ENCODE peak calls at places on chromosomes 16 and 17, in seven cellular contexts. Q, P, Y, V, Z, U and I are unnamed samples.

GRCh38 chr16:24309222-24309905 is 53.2 kb downstream of the CACNG3 start:
- DNase-seq in Q (no peak), P (no peak), Y (no peak), V (peak; percentile 79), Z (peak; percentile 77), U (peak; percentile 44), I (no peak)

GRCh38 chr16:89002851-89003830 is 26.1 kb upstream of the CBFA2T3 start:
- DNase-seq in Q (no peak), P (no peak), Y (no peak), V (peak; percentile 43), Z (no peak), U (no peak), I (no peak)

GRCh38 chr16:30561212-30561816 is 3.1 kb upstream of the ZNF764 start:
- DNase-seq in Q (peak; percentile 60), P (no peak), Y (no peak), V (no peak), Z (no peak), U (no peak), I (no peak)

GRCh38 chr17:1006054-1006453 is 9.1 kb downstream of the TIMM22 start:
- DNase-seq in Q (no peak), P (no peak), Y (no peak), V (no peak), Z (no peak), U (no peak), I (no peak)

GRCh38 chr17:10295728-10296343 is 77.0 kb downstream of the MYH13 start:
- DNase-seq in Q (peak; percentile 48), P (no peak), Y (peak; percentile 37), V (no peak), Z (peak; percentile 61), U (peak; percentile 2), I (no peak)

GRCh38 chr17:8692916-8693315 is 51.7 kb downstream of the CCDC42 start:
- DNase-seq in Q (no peak), P (no peak), Y (no peak), V (no peak), Z (peak; percentile 52), U (no peak), I (no peak)

GRCh38 chr16:49776085-49776501 is 79.8 kb downstream of the ZNF423 start:
- DNase-seq in Q (peak; percentile 65), P (no peak), Y (peak; percentile 40), V (peak; percentile 93), Z (no peak), U (no peak), I (no peak)

GRCh38 chr17:75693500-75694481 is 26.7 kb downstream of the SAP30BP start:
- DNase-seq in Q (peak; percentile 95), P (no peak), Y (peak; percentile 82), V (peak; percentile 98), Z (peak; percentile 99), U (peak; percentile 93), I (peak; percentile 87)

GRCh38 chr17:17626151-17626805 is 34.8 kb upstream of the PEMT start:
- DNase-seq in Q (peak; percentile 13), P (no peak), Y (no peak), V (no peak), Z (no peak), U (no peak), I (no peak)

GRCh38 chr17:75588546-75589016 is 981 bp downstream of the MYO15B start:
- DNase-seq in Q (peak; percentile 56), P (peak; percentile 20), Y (no peak), V (no peak), Z (no peak), U (no peak), I (peak; percentile 32)

GRCh38 chr17:17456251-17456650 is 20.5 kb upstream of the MED9 start:
- DNase-seq in Q (no peak), P (no peak), Y (no peak), V (no peak), Z (no peak), U (no peak), I (no peak)

GRCh38 chr16:11361751-11362742 is 16.8 kb downstream of the RMI2 start:
- DNase-seq in Q (no peak), P (peak; percentile 15), Y (no peak), V (no peak), Z (peak; percentile 41), U (no peak), I (no peak)

GRCh38 chr17:50903604-50904521 is 37.7 kb upstream of the TOB1 start:
- DNase-seq in Q (no peak), P (no peak), Y (no peak), V (no peak), Z (peak; percentile 80), U (peak; percentile 84), I (no peak)

GRCh38 chr17:78101542-78101941 is 27.0 kb downstream of the TMC6 start:
- DNase-seq in Q (no peak), P (no peak), Y (no peak), V (no peak), Z (no peak), U (no peak), I (no peak)

GRCh38 chr16:69823831-69824563 is 61.9 kb downstream of the WWP2 start:
- DNase-seq in Q (peak; percentile 74), P (no peak), Y (peak; percentile 57), V (no peak), Z (no peak), U (no peak), I (no peak)

GRCh38 chr17:48542956-48543853 is 1.7 kb downstream of the HOXB2 start:
- DNase-seq in Q (no peak), P (peak; percentile 36), Y (peak; percentile 47), V (peak; percentile 74), Z (peak; percentile 45), U (peak; percentile 70), I (peak; percentile 33)

DNA sequence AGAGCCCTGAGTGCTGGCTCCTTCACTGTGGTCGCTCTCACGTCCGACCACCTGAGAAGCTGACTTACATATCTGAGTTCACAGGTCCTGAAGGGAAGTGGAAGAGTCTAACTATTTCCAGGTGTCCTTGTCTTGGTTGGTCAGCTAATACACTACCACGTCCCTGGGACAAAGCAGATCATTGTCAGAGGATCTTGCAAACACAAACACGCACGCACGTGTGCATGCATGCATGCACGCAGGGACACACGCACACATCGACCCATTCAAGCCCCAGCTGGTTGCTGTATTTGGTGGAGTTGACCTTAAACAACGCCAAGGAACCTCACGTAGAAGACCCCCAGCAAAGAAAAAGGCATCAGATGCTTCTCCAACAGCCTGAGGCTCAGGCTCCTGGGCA is 95.9 kb downstream of the TBC1D16 start:
- DNase-seq in Q (peak; percentile 11), P (no peak), Y (no peak), V (no peak), Z (no peak), U (no peak), I (no peak)
- H3K36me3 ChIP-seq in Q (peaks cover 31% of the 10 kb centered on the region), P (no peaks in the 10 kb centered on the region), Y (peaks cover 28% of the 10 kb centered on the region), V (peaks cover 24% of the 10 kb centered on the region), Z (no peaks in the 10 kb centered on the region), U (no peaks in the 10 kb centered on the region), I (peaks cover 65% of the 10 kb centered on the region)

GRCh38 chr16:709651-710499 is 4.3 kb upstream of the FBXL16 start:
- DNase-seq in Q (peak; percentile 79), P (no peak), Y (no peak), V (peak; percentile 85), Z (peak; percentile 54), U (no peak), I (no peak)
- H3K36me3 ChIP-seq in Q (no peaks in the 10 kb centered on the region), P (no peaks in the 10 kb centered on the region), Y (no peaks in the 10 kb centered on the region), V (no peaks in the 10 kb centered on the region), Z (no peaks in the 10 kb centered on the region), U (no peaks in the 10 kb centered on the region), I (no peaks in the 10 kb centered on the region)

GRCh38 chr17:63701477-63702222 is 1.7 kb upstream of the LIMD2 start:
- DNase-seq in Q (no peak), P (peak; percentile 68), Y (peak; percentile 35), V (no peak), Z (no peak), U (no peak), I (peak; percentile 55)

GRCh38 chr17:63702223-63702577 is 2.3 kb upstream of the LIMD2 start:
- DNase-seq in Q (no peak), P (peak; percentile 70), Y (no peak), V (no peak), Z (no peak), U (no peak), I (no peak)

GRCh38 chr17:63703029-63703428 is 3.1 kb upstream of the LIMD2 start:
- DNase-seq in Q (no peak), P (no peak), Y (no peak), V (no peak), Z (no peak), U (no peak), I (no peak)

GRCh38 chr17:63703556-63704258 is 3.8 kb upstream of the LIMD2 start:
- DNase-seq in Q (no peak), P (no peak), Y (no peak), V (no peak), Z (no peak), U (no peak), I (peak; percentile 58)

GRCh38 chr17:63702616-63703015 is 2.7 kb upstream of the LIMD2 start:
- DNase-seq in Q (no peak), P (no peak), Y (no peak), V (no peak), Z (no peak), U (no peak), I (peak; percentile 35)
- H3K36me3 ChIP-seq in Q (peaks cover 53% of the 10 kb centered on the region), P (peaks cover 13% of the 10 kb centered on the region), Y (peaks cover 41% of the 10 kb centered on the region), V (peaks cover 64% of the 10 kb centered on the region), Z (no peaks in the 10 kb centered on the region), U (no peaks in the 10 kb centered on the region), I (peaks cover 7% of the 10 kb centered on the region)

GRCh38 chr16:66891360-66891759 is 11.0 kb downstream of the PDP2 start:
- DNase-seq in Q (no peak), P (no peak), Y (no peak), V (no peak), Z (no peak), U (no peak), I (no peak)

GRCh38 chr16:66889622-66890021 is 9.3 kb downstream of the PDP2 start:
- DNase-seq in Q (no peak), P (no peak), Y (no peak), V (no peak), Z (no peak), U (no peak), I (no peak)

GRCh38 chr16:66890796-66891195 is 10.5 kb downstream of the PDP2 start:
- DNase-seq in Q (no peak), P (no peak), Y (no peak), V (no peak), Z (no peak), U (no peak), I (no peak)

GRCh38 chr16:66886914-66887313 is 6.6 kb downstream of the PDP2 start:
- DNase-seq in Q (no peak), P (no peak), Y (no peak), V (no peak), Z (no peak), U (no peak), I (no peak)

DNA sequence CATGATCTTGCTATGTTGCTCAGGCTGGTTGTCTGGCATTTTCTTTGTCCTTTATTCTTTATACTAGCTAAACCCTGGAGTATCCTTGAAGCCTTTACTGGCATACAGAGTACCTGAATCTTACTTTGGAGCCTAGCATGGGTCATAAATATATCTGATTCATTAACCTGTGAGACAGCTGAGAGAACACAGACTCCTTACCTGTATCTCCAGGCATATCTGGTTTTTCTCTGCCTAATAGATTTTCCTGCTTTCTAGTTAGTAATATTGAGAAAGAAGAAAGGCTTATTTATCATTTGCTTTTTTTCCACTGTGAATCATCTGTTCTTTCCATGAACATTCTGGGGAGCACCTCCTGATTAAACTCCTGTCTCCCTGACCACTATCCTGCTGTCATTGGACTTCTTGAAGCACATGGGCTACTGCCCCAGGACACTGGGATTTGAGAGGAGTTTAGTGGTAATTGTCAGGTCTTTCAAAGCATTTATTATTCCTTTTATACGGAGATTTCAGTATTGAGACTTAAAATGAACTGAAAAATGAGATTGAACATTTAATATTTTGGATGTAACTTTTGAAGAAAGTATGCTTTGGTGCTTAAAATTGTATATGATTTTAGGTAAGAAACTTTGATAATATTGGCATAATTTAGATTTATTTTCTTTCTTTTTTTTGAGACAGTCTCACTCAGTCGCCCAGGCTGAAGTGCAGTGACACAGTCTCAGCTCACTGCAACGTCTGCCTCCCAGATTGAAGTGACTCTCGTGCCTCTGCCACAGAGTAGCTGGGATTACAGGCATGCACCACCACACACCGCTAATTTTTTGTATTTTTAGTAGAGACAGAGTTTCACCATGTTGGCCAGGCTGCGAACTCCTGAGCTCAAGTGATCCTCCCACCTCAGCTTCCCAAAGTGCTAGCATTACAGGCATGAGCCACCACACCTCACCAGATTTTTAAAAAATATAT is 8.6 kb downstream of the PDP2 start:
- DNase-seq in Q (no peak), P (no peak), Y (no peak), V (no peak), Z (no peak), U (no peak), I (no peak)
- H3K36me3 ChIP-seq in Q (peaks cover 34% of the 10 kb centered on the region), P (peaks cover 11% of the 10 kb centered on the region), Y (peaks cover 20% of the 10 kb centered on the region), V (peaks cover 22% of the 10 kb centered on the region), Z (peaks cover 8% of the 10 kb centered on the region), U (peaks cover 15% of the 10 kb centered on the region), I (peaks cover 18% of the 10 kb centered on the region)